ENCODE peak calls at places on chromosomes 3 and 15, in eight cellular contexts. H, Y, E, P, U, S, O and G are unnamed samples.

GRCh38 chr3:82133070-82133606 is 371.7 kb upstream of the GBE1 start:
- DNase-seq in H (peak), Y (peak), E (peak), P (peak), U (peak), S (peak), O (peak), G (peak)

GRCh38 chr15:39925112-39925830 is 5.2 kb upstream of the GPR176 start:
- DNase-seq in H (no peak), Y (peak), E (no peak), P (no peak), U (no peak), S (peak), O (no peak), G (no peak)

GRCh38 chr15:80527961-80528360 is 123.8 kb downstream of the ARNT2 start:
- DNase-seq in H (no peak), Y (no peak), E (no peak), P (no peak), U (no peak), S (no peak), O (no peak), G (no peak)

GRCh38 chr3:29764603-29765254 is 483.9 kb downstream of the RBMS3 start:
- DNase-seq in H (no peak), Y (peak), E (peak), P (no peak), U (no peak), S (peak), O (no peak), G (no peak)

GRCh38 chr3:137642831-137643230 is 121.3 kb upstream of the SOX14 start:
- DNase-seq in H (no peak), Y (no peak), E (no peak), P (no peak), U (no peak), S (no peak), O (peak), G (no peak)

GRCh38 chr3:100440895-100441294 is 39.6 kb downstream of the LNP1 start:
- DNase-seq in H (peak), Y (no peak), E (no peak), P (no peak), U (no peak), S (no peak), O (no peak), G (no peak)

GRCh38 chr3:45546636-45547201 is 47.8 kb upstream of the LIMD1 start:
- DNase-seq in H (peak), Y (no peak), E (no peak), P (peak), U (no peak), S (no peak), O (peak), G (no peak)

GRCh38 chr3:170520996-170521395 is 64.9 kb downstream of the SLC7A14 start:
- DNase-seq in H (no peak), Y (peak), E (no peak), P (no peak), U (no peak), S (no peak), O (no peak), G (no peak)

GRCh38 chr15:39573844-39574243 is 7.0 kb upstream of the THBS1 start:
- DNase-seq in H (no peak), Y (peak), E (peak), P (no peak), U (no peak), S (no peak), O (no peak), G (no peak)

GRCh38 chr3:194061421-194062029 is 74.4 kb upstream of the HES1 start:
- DNase-seq in H (no peak), Y (no peak), E (no peak), P (no peak), U (no peak), S (peak), O (no peak), G (no peak)

GRCh38 chr3:198080521-198081384 is 120.7 kb downstream of the LMLN start:
- DNase-seq in H (peak), Y (peak), E (peak), P (peak), U (peak), S (peak), O (peak), G (peak)

GRCh38 chr15:40825661-40826088 is 2.8 kb downstream of the PPP1R14D start:
- DNase-seq in H (no peak), Y (peak), E (no peak), P (no peak), U (no peak), S (peak), O (no peak), G (no peak)

GRCh38 chr3:86251781-86252180 is 739.2 kb downstream of the VGLL3 start:
- DNase-seq in H (no peak), Y (no peak), E (no peak), P (no peak), U (no peak), S (no peak), O (no peak), G (no peak)

GRCh38 chr3:28171962-28172361 is 69.5 kb upstream of the CMC1 start:
- DNase-seq in H (peak), Y (no peak), E (no peak), P (peak), U (no peak), S (no peak), O (no peak), G (no peak)

GRCh38 chr15:49831206-49831965 is 210.5 kb downstream of the DTWD1 start:
- DNase-seq in H (no peak), Y (peak), E (peak), P (no peak), U (no peak), S (no peak), O (no peak), G (no peak)